ENCODE peak calls at places on chromosome 5, in seven cellular contexts. A, P, M, J, W, I and Z are unnamed samples.
A peak's percentile ranks its signal among the peaks of the same experiment; 100 is the strongest.

GRCh38 chr5:74257645-74258328 is 382.7 kb downstream of the ENC1 start:
- DNase-seq in A (peak; percentile 63), P (peak; percentile 53), M (no peak), J (peak; percentile 50), W (peak; percentile 35), I (no peak), Z (no peak)

GRCh38 chr5:157459715-157460599 is at the start of gene NIPAL4:
- DNase-seq in A (no peak), P (no peak), M (no peak), J (peak; percentile 44), W (peak; percentile 50), I (peak; percentile 43), Z (peak; percentile 47)

GRCh38 chr5:131825404-131826013 is 28.7 kb upstream of the FNIP1 start:
- DNase-seq in A (no peak), P (no peak), M (no peak), J (no peak), W (no peak), I (no peak), Z (no peak)

GRCh38 chr5:107670927-107671741 is at the start of gene EFNA5:
- DNase-seq in A (peak; percentile 56), P (peak; percentile 70), M (no peak), J (peak; percentile 59), W (peak; percentile 71), I (no peak), Z (peak; percentile 57)

GRCh38 chr5:93573627-93573974 is 7.4 kb downstream of the NR2F1-AS1 start:
- DNase-seq in A (no peak), P (no peak), M (no peak), J (no peak), W (peak; percentile 39), I (no peak), Z (no peak)

GRCh38 chr5:84255318-84255717 is 129.4 kb downstream of the EDIL3 start:
- DNase-seq in A (no peak), P (peak; percentile 35), M (peak; percentile 44), J (peak; percentile 55), W (no peak), I (no peak), Z (no peak)

GRCh38 chr5:1950096-1950707 is 67.5 kb upstream of the IRX4 start:
- DNase-seq in A (no peak), P (no peak), M (no peak), J (no peak), W (no peak), I (no peak), Z (no peak)

GRCh38 chr5:83865579-83865978 is 144.9 kb upstream of the HAPLN1 start:
- DNase-seq in A (no peak), P (no peak), M (no peak), J (no peak), W (no peak), I (no peak), Z (no peak)

GRCh38 chr5:148786456-148786855 is 40.0 kb upstream of the ADRB2 start:
- DNase-seq in A (no peak), P (no peak), M (no peak), J (no peak), W (no peak), I (no peak), Z (no peak)

GRCh38 chr5:151751091-151751490 is 7.3 kb downstream of the ATOX1 start:
- DNase-seq in A (peak; percentile 61), P (no peak), M (no peak), J (no peak), W (no peak), I (no peak), Z (no peak)

GRCh38 chr5:9437741-9438240 is 108.1 kb downstream of the SEMA5A start:
- DNase-seq in A (no peak), P (peak; percentile 90), M (peak; percentile 98), J (peak; percentile 56), W (no peak), I (no peak), Z (no peak)

GRCh38 chr5:78137290-78137689 is 157.2 kb downstream of the AP3B1 start:
- DNase-seq in A (no peak), P (no peak), M (no peak), J (no peak), W (no peak), I (no peak), Z (no peak)

GRCh38 chr5:135578685-135579341 is at the start of gene CXCL14:
- DNase-seq in A (peak; percentile 55), P (peak; percentile 87), M (no peak), J (peak; percentile 80), W (peak; percentile 68), I (no peak), Z (no peak)

GRCh38 chr5:150210644-150211043 is 20.8 kb downstream of the SLC6A7 start:
- DNase-seq in A (no peak), P (no peak), M (no peak), J (no peak), W (no peak), I (no peak), Z (no peak)

GRCh38 chr5:98935206-98935605 is 6.4 kb upstream of the CHD1 start:
- DNase-seq in A (no peak), P (peak; percentile 59), M (no peak), J (no peak), W (no peak), I (no peak), Z (no peak)

GRCh38 chr5:61053937-61054336 is 108.3 kb downstream of the SMIM15 start:
- DNase-seq in A (no peak), P (peak; percentile 47), M (no peak), J (no peak), W (no peak), I (no peak), Z (no peak)

GRCh38 chr5:66818304-66818934 is 222.2 kb downstream of the MAST4 start:
- DNase-seq in A (no peak), P (no peak), M (no peak), J (no peak), W (no peak), I (no peak), Z (no peak)

GRCh38 chr5:50445281-50445949 is 4.3 kb upstream of the EMB start:
- DNase-seq in A (no peak), P (no peak), M (no peak), J (no peak), W (no peak), I (no peak), Z (peak; percentile 40)

GRCh38 chr5:160342413-160342941 is 27.9 kb downstream of the C1QTNF2 start:
- DNase-seq in A (no peak), P (peak; percentile 83), M (peak; percentile 50), J (peak; percentile 78), W (no peak), I (no peak), Z (no peak)

GRCh38 chr5:39164529-39165402 is 54.6 kb downstream of the FYB1 start:
- DNase-seq in A (no peak), P (peak; percentile 17), M (no peak), J (no peak), W (no peak), I (no peak), Z (no peak)

GRCh38 chr5:135718151-135718550 is 116.3 kb upstream of the SLC25A48 start:
- DNase-seq in A (no peak), P (peak; percentile 50), M (peak; percentile 50), J (no peak), W (no peak), I (no peak), Z (no peak)

GRCh38 chr5:168578506-168579205 is 512 bp downstream of the PANK3 start:
- DNase-seq in A (no peak), P (no peak), M (no peak), J (no peak), W (no peak), I (no peak), Z (no peak)

GRCh38 chr5:176844281-176844680 is 33.9 kb downstream of the UNC5A start:
- DNase-seq in A (no peak), P (no peak), M (no peak), J (no peak), W (no peak), I (no peak), Z (no peak)

GRCh38 chr5:180153991-180154390 is 55.0 kb downstream of the RASGEF1C start:
- DNase-seq in A (peak; percentile 19), P (no peak), M (no peak), J (no peak), W (no peak), I (no peak), Z (peak; percentile 1)

GRCh38 chr5:118862596-118862995 is 125.8 kb downstream of the DTWD2 start:
- DNase-seq in A (no peak), P (peak; percentile 43), M (peak; percentile 21), J (peak; percentile 3), W (no peak), I (no peak), Z (no peak)

GRCh38 chr5:92560698-92561361 is 1020.2 kb downstream of the NR2F1-AS1 start:
- DNase-seq in A (no peak), P (peak; percentile 93), M (no peak), J (peak; percentile 43), W (no peak), I (no peak), Z (no peak)

GRCh38 chr5:39631948-39632347 is 207.2 kb upstream of the DAB2 start:
- DNase-seq in A (no peak), P (peak; percentile 17), M (no peak), J (no peak), W (no peak), I (no peak), Z (no peak)

GRCh38 chr5:88438006-88438405 is 169.4 kb upstream of the TMEM161B start:
- DNase-seq in A (no peak), P (peak; percentile 54), M (peak; percentile 78), J (no peak), W (no peak), I (no peak), Z (no peak)

GRCh38 chr5:15787676-15788075 is 287.7 kb downstream of the FBXL7 start:
- DNase-seq in A (no peak), P (no peak), M (no peak), J (peak; percentile 13), W (no peak), I (no peak), Z (no peak)

GRCh38 chr5:1105350-1106265 is 6.3 kb downstream of the SLC12A7 start:
- DNase-seq in A (no peak), P (no peak), M (no peak), J (no peak), W (no peak), I (peak; percentile 24), Z (peak; percentile 86)